ENCODE peak calls at places on chromosomes 16 and 17, in seven cellular contexts. V is NCI-H748 treated with DMSO at 0.1 percent for 48 hours; F is SHP77; I is heart right ventricle; R is effector memory CD8-positive, alpha-beta T cell; C is activated CD4-positive, CD25-positive, alpha-beta regulatory T cell; S is stimulated activated CD4-positive, alpha-beta T cell treated with anti-CD3 and anti-CD28 coated beads, Interleukin-15, amount 100 ng/mL, for 48 hours. O is an unnamed sample.
A peak's percentile ranks its signal among the peaks of the same experiment; 100 is the strongest.

GRCh38 chr16:67228034-67228785 is 1.3 kb downstream of the TMEM208 start:
- DNase-seq in V (no peak), F (no peak), I (no peak), R (no peak), C (no peak), S (no peak), O (no peak)

GRCh38 chr16:72946474-72947194 is 101.3 kb downstream of the ZFHX3 start:
- DNase-seq in V (no peak), F (no peak), I (peak; percentile 44), R (no peak), C (no peak), S (no peak), O (peak; percentile 39)

GRCh38 chr16:56989988-56990387 is 631 bp downstream of the NLRC5 start:
- DNase-seq in V (no peak), F (no peak), I (no peak), R (no peak), C (no peak), S (no peak), O (no peak)

GRCh38 chr17:48514483-48514876 is 16.3 kb downstream of the HOXB1 start:
- DNase-seq in V (no peak), F (no peak), I (no peak), R (no peak), C (no peak), S (no peak), O (no peak)

GRCh38 chr16:57574646-57575467 is 32.4 kb downstream of the ADGRG5 start:
- DNase-seq in V (no peak), F (no peak), I (no peak), R (no peak), C (no peak), S (no peak), O (no peak)

GRCh38 chr17:68346448-68346847 is 55.2 kb downstream of the ARSG start:
- DNase-seq in V (no peak), F (no peak), I (peak; percentile 31), R (peak; percentile 66), C (peak; percentile 46), S (peak; percentile 70), O (no peak)

GRCh38 chr17:290121-290521 is 62.5 kb downstream of the RPH3AL start:
- DNase-seq in V (no peak), F (no peak), I (no peak), R (no peak), C (no peak), S (no peak), O (no peak)

GRCh38 chr16:57388359-57389086 is 16.0 kb upstream of the CCL17 start:
- DNase-seq in V (no peak), F (no peak), I (no peak), R (no peak), C (no peak), S (no peak), O (no peak)

GRCh38 chr16:88846088-88846487 is 10.7 kb downstream of the GALNS start:
- DNase-seq in V (no peak), F (no peak), I (no peak), R (no peak), C (no peak), S (no peak), O (no peak)

GRCh38 chr16:66618588-66618987 is 14.1 kb downstream of the CMTM3 start:
- DNase-seq in V (no peak), F (no peak), I (no peak), R (no peak), C (no peak), S (no peak), O (peak; percentile 92)

GRCh38 chr17:43935926-43936261 is 6.4 kb downstream of the PPY start:
- DNase-seq in V (no peak), F (no peak), I (no peak), R (no peak), C (no peak), S (no peak), O (no peak)

GRCh38 chr16:57672824-57673223 is 4.7 kb downstream of the ADGRG3 start:
- DNase-seq in V (no peak), F (no peak), I (no peak), R (no peak), C (no peak), S (no peak), O (no peak)

GRCh38 chr17:58452738-58453137 is 35.4 kb upstream of the RNF43 start:
- DNase-seq in V (no peak), F (no peak), I (no peak), R (no peak), C (no peak), S (no peak), O (no peak)

GRCh38 chr16:11742041-11742535 is 569 bp downstream of the TXNDC11 start:
- DNase-seq in V (no peak), F (no peak), I (peak; percentile 52), R (no peak), C (peak; percentile 42), S (peak; percentile 19), O (no peak)

GRCh38 chr16:71443714-71444113 is 1.9 kb upstream of the TLE7 start:
- DNase-seq in V (no peak), F (no peak), I (no peak), R (no peak), C (no peak), S (no peak), O (no peak)

GRCh38 chr16:60091479-60091878 is 1357.4 kb upstream of the GOT2 start:
- DNase-seq in V (no peak), F (no peak), I (no peak), R (no peak), C (no peak), S (no peak), O (no peak)

GRCh38 chr17:1492249-1493206 is at the start of gene MYO1C:
- DNase-seq in V (no peak), F (no peak), I (no peak), R (no peak), C (no peak), S (no peak), O (no peak)

GRCh38 chr16:17447273-17447672 is 23.5 kb downstream of the XYLT1 start:
- DNase-seq in V (no peak), F (no peak), I (no peak), R (no peak), C (no peak), S (no peak), O (no peak)

GRCh38 chr17:41071606-41072375 is 6.1 kb upstream of the KRTAP2-4 start:
- DNase-seq in V (no peak), F (no peak), I (no peak), R (no peak), C (no peak), S (no peak), O (no peak)

O was measured in fibroblast of the aortic adventitia.